ENCODE peak calls at places on chromosome 4, in ten cellular contexts. J, N, W, Z, E, U, A, Y, H and Q are unnamed samples.
A peak's percentile ranks its signal among the peaks of the same experiment; 100 is the strongest.

GRCh38 chr4:6962211-6963041 is 52.8 kb downstream of the TBC1D14 start:
- DNase-seq in J (no peak), N (no peak), W (no peak), Z (peak; percentile 56), E (no peak), U (no peak), A (no peak), Y (no peak), H (no peak), Q (no peak)

GRCh38 chr4:155799106-155799793 is 40.4 kb downstream of the GUCY1B1 start:
- DNase-seq in J (no peak), N (no peak), W (no peak), Z (no peak), E (no peak), U (no peak), A (no peak), Y (no peak), H (no peak), Q (no peak)

GRCh38 chr4:118158946-118159345 is 124.7 kb downstream of the NDST3 start:
- DNase-seq in J (no peak), N (no peak), W (no peak), Z (no peak), E (no peak), U (no peak), A (no peak), Y (no peak), H (no peak), Q (no peak)

GRCh38 chr4:87024181-87024580 is 89.4 kb downstream of the AFF1 start:
- DNase-seq in J (no peak), N (no peak), W (no peak), Z (no peak), E (no peak), U (no peak), A (no peak), Y (no peak), H (no peak), Q (no peak)

GRCh38 chr4:75099321-75099720 is 166.4 kb downstream of the PARM1 start:
- DNase-seq in J (no peak), N (no peak), W (peak; percentile 18), Z (no peak), E (no peak), U (no peak), A (no peak), Y (no peak), H (no peak), Q (no peak)

GRCh38 chr4:186260504-186261448 is 5.2 kb upstream of the F11 start:
- DNase-seq in J (no peak), N (no peak), W (no peak), Z (no peak), E (no peak), U (no peak), A (no peak), Y (no peak), H (no peak), Q (no peak)

GRCh38 chr4:134906404-134907023 is 704.9 kb upstream of the PABPC4L start:
- DNase-seq in J (peak; percentile 3), N (no peak), W (peak; percentile 34), Z (no peak), E (no peak), U (peak; percentile 19), A (peak; percentile 2), Y (no peak), H (peak; percentile 19), Q (peak; percentile 18)

GRCh38 chr4:186104114-186104894 is at the start of gene FAM149A:
- DNase-seq in J (peak; percentile 10), N (no peak), W (peak; percentile 31), Z (peak; percentile 35), E (peak; percentile 63), U (peak; percentile 59), A (no peak), Y (peak; percentile 51), H (no peak), Q (no peak)

GRCh38 chr4:79982587-79983327 is 90.3 kb downstream of the ANTXR2 start:
- DNase-seq in J (no peak), N (no peak), W (no peak), Z (no peak), E (no peak), U (no peak), A (no peak), Y (no peak), H (no peak), Q (no peak)

GRCh38 chr4:69523385-69524132 is 27.9 kb upstream of the UGT2B4 start:
- DNase-seq in J (no peak), N (no peak), W (no peak), Z (peak; percentile 33), E (no peak), U (no peak), A (no peak), Y (no peak), H (peak; percentile 95), Q (peak; percentile 12)

GRCh38 chr4:17448689-17449088 is 63.2 kb downstream of the QDPR start:
- DNase-seq in J (no peak), N (no peak), W (peak; percentile 75), Z (no peak), E (no peak), U (no peak), A (peak; percentile 12), Y (no peak), H (no peak), Q (peak; percentile 71)

GRCh38 chr4:15906024-15906443 is 32.5 kb downstream of the FGFBP1 start:
- DNase-seq in J (no peak), N (no peak), W (no peak), Z (peak; percentile 81), E (peak; percentile 41), U (no peak), A (no peak), Y (no peak), H (no peak), Q (no peak)

GRCh38 chr4:138111462-138112000 is 130.6 kb downstream of the SLC7A11 start:
- DNase-seq in J (no peak), N (no peak), W (peak; percentile 89), Z (no peak), E (no peak), U (no peak), A (no peak), Y (no peak), H (peak; percentile 27), Q (peak; percentile 91)

GRCh38 chr4:152663203-152664066 is 16.4 kb downstream of the TMEM154 start:
- DNase-seq in J (no peak), N (no peak), W (no peak), Z (no peak), E (no peak), U (no peak), A (peak; percentile 90), Y (no peak), H (no peak), Q (no peak)

GRCh38 chr4:23888421-23889319 is 1.2 kb downstream of the PPARGC1A start:
- DNase-seq in J (no peak), N (peak; percentile 64), W (peak; percentile 36), Z (no peak), E (no peak), U (peak; percentile 55), A (no peak), Y (peak; percentile 16), H (no peak), Q (peak; percentile 76)

GRCh38 chr4:155322782-155323181 is 54.0 kb downstream of the MAP9 start:
- DNase-seq in J (no peak), N (no peak), W (no peak), Z (no peak), E (no peak), U (no peak), A (no peak), Y (no peak), H (no peak), Q (no peak)

GRCh38 chr4:153318696-153319320 is 25.7 kb upstream of the MND1 start:
- DNase-seq in J (peak; percentile 44), N (no peak), W (peak; percentile 54), Z (peak; percentile 16), E (no peak), U (peak; percentile 55), A (peak; percentile 20), Y (no peak), H (peak; percentile 72), Q (peak; percentile 59)

GRCh38 chr4:56937262-56937661 is 29.6 kb downstream of the REST start:
- DNase-seq in J (no peak), N (no peak), W (peak; percentile 97), Z (no peak), E (no peak), U (peak; percentile 65), A (no peak), Y (no peak), H (no peak), Q (peak; percentile 90)

GRCh38 chr4:39083164-39083563 is 21.1 kb downstream of the KLHL5 start:
- DNase-seq in J (no peak), N (no peak), W (peak; percentile 79), Z (no peak), E (no peak), U (no peak), A (no peak), Y (no peak), H (peak; percentile 30), Q (peak; percentile 48)

GRCh38 chr4:67035986-67036385 is 509.3 kb downstream of the CENPC start:
- DNase-seq in J (no peak), N (no peak), W (peak; percentile 2), Z (no peak), E (no peak), U (no peak), A (no peak), Y (no peak), H (no peak), Q (peak; percentile 73)

GRCh38 chr4:102322736-102323135 is 22.5 kb downstream of the SLC39A8 start:
- DNase-seq in J (no peak), N (no peak), W (no peak), Z (no peak), E (no peak), U (no peak), A (no peak), Y (no peak), H (no peak), Q (no peak)

GRCh38 chr4:14865804-14866203 is 136.5 kb upstream of the CPEB2 start:
- DNase-seq in J (no peak), N (no peak), W (no peak), Z (no peak), E (no peak), U (peak; percentile 8), A (peak; percentile 12), Y (no peak), H (no peak), Q (no peak)

GRCh38 chr4:17788956-17789355 is 7.5 kb upstream of the FAM184B start:
- DNase-seq in J (no peak), N (no peak), W (no peak), Z (no peak), E (no peak), U (no peak), A (no peak), Y (no peak), H (no peak), Q (peak; percentile 14)

GRCh38 chr4:180101348-180102083 is 2141.7 kb upstream of the TENM3 start:
- DNase-seq in J (no peak), N (no peak), W (no peak), Z (no peak), E (no peak), U (no peak), A (no peak), Y (peak; percentile 8), H (no peak), Q (no peak)

GRCh38 chr4:123844374-123844773 is 447.8 kb downstream of the SPRY1 start:
- DNase-seq in J (no peak), N (no peak), W (no peak), Z (no peak), E (no peak), U (no peak), A (no peak), Y (no peak), H (no peak), Q (no peak)

GRCh38 chr4:73676881-73677323 is 56.7 kb upstream of the RASSF6 start:
- DNase-seq in J (peak; percentile 62), N (no peak), W (peak; percentile 80), Z (no peak), E (no peak), U (peak; percentile 85), A (no peak), Y (no peak), H (no peak), Q (peak; percentile 60)

GRCh38 chr4:147975902-147976301 is 244.0 kb downstream of the ARHGAP10 start:
- DNase-seq in J (no peak), N (no peak), W (peak; percentile 17), Z (no peak), E (no peak), U (no peak), A (no peak), Y (no peak), H (no peak), Q (no peak)

GRCh38 chr4:110275871-110276270 is 77.5 kb upstream of the ELOVL6 start:
- DNase-seq in J (no peak), N (no peak), W (peak; percentile 18), Z (no peak), E (no peak), U (no peak), A (no peak), Y (no peak), H (no peak), Q (peak; percentile 65)